ENCODE peak calls at places on chromosomes 11 and 22, in five cellular contexts. N, T, O, L and R are unnamed samples.
A peak's percentile ranks its signal among the peaks of the same experiment; 100 is the strongest.

GRCh38 chr11:30172872-30173271 is 57.9 kb upstream of the FSHB start:
- DNase-seq in N (no peak), T (no peak), O (no peak), L (no peak), R (peak; percentile 47)

GRCh38 chr22:37905534-37906363 is at the start of gene MICALL1:
- DNase-seq in N (peak; percentile 83), T (peak; percentile 66), O (peak; percentile 87), L (peak; percentile 89), R (peak; percentile 78)

GRCh38 chr11:70567680-70568503 is 169.6 kb downstream of the CTTN start:
- DNase-seq in N (peak; percentile 30), T (no peak), O (no peak), L (peak; percentile 83), R (no peak)

GRCh38 chr11:18697581-18697980 is 998 bp upstream of the TMEM86A start:
- DNase-seq in N (no peak), T (no peak), O (no peak), L (no peak), R (no peak)

GRCh38 chr11:19367051-19367709 is 126.4 kb upstream of the E2F8 start:
- DNase-seq in N (no peak), T (no peak), O (no peak), L (no peak), R (no peak)

GRCh38 chr11:130369141-130369691 is 54.5 kb upstream of the ZBTB44 start:
- DNase-seq in N (no peak), T (no peak), O (no peak), L (no peak), R (no peak)

GRCh38 chr11:28383471-28383870 is 275.3 kb downstream of the METTL15 start:
- DNase-seq in N (no peak), T (no peak), O (no peak), L (no peak), R (no peak)

GRCh38 chr11:7511405-7511804 is 2.4 kb upstream of the PPFIBP2 start:
- DNase-seq in N (no peak), T (no peak), O (no peak), L (peak; percentile 73), R (no peak)